ENCODE peak calls at places on chromosomes 11 and 22, in seven cellular contexts. X is AG10803, S is SHP77, H is NCI-H2029, Q is Calu3, U is right cardiac atrium, E is frontal cortex. A is an unnamed sample.

GRCh38 chr11:78000193-78000592 is 5.7 kb upstream of the INTS4 start:
- DNase-seq in U (peak; percentile 23), H (peak; percentile 50), Q (peak; percentile 56), X (peak; percentile 73), S (peak; percentile 81), E (no peak), A (peak; percentile 21)

GRCh38 chr11:75004215-75004614 is 15.5 kb downstream of the NEU3 start:
- DNase-seq in Q (no peak), H (no peak), X (no peak), E (no peak), U (no peak), S (no peak), A (no peak)

GRCh38 chr11:63592975-63593395 is 21.2 kb downstream of the PLAAT3 start:
- DNase-seq in H (no peak), Q (peak; percentile 44), E (peak; percentile 37), U (no peak), X (no peak), S (no peak), A (no peak)

GRCh38 chr11:43511959-43512358 is 153.2 kb downstream of the TTC17 start:
- DNase-seq in Q (no peak), E (no peak), H (no peak), S (no peak), U (no peak), X (no peak), A (no peak)

GRCh38 chr11:126163074-126163700 is 48.3 kb downstream of the RPUSD4 start:
- DNase-seq in U (no peak), H (no peak), X (peak; percentile 95), Q (no peak), S (no peak), E (no peak), A (no peak)

GRCh38 chr11:108069947-108070346 is 51.4 kb upstream of the ACAT1 start:
- DNase-seq in X (peak; percentile 59), E (no peak), Q (no peak), S (no peak), U (no peak), H (peak; percentile 5), A (no peak)

GRCh38 chr11:72441647-72442267 is 7.4 kb upstream of the CLPB start:
- DNase-seq in S (no peak), Q (no peak), U (no peak), E (no peak), X (peak; percentile 74), H (no peak), A (no peak)

GRCh38 chr11:75346912-75347647 is 4.4 kb downstream of the ARRB1 start:
- DNase-seq in S (no peak), E (no peak), U (peak; percentile 76), H (no peak), X (peak; percentile 77), Q (no peak), A (no peak)

GRCh38 chr11:41102471-41102870 is 357.0 kb downstream of the LRRC4C start:
- DNase-seq in E (no peak), S (no peak), U (no peak), Q (no peak), X (no peak), H (no peak), A (no peak)

GRCh38 chr11:71539017-71539416 is 1.2 kb downstream of the KRTAP5-8 start:
- DNase-seq in Q (no peak), X (no peak), U (no peak), E (no peak), S (no peak), H (no peak), A (no peak)

GRCh38 chr22:26952654-26953379 is 295.4 kb downstream of the MIAT start:
- DNase-seq in E (no peak), S (no peak), H (no peak), U (no peak), Q (no peak), X (no peak), A (no peak)

GRCh38 chr11:15185021-15185420 is 70.3 kb downstream of the INSC start:
- DNase-seq in U (no peak), X (no peak), H (no peak), E (no peak), S (no peak), Q (no peak), A (no peak)

GRCh38 chr11:27861706-27862430 is 161.6 kb upstream of the BDNF start:
- DNase-seq in Q (no peak), X (peak; percentile 90), E (no peak), U (no peak), S (no peak), H (no peak), A (no peak)

GRCh38 chr22:43134553-43134952 is 8.6 kb downstream of the MCAT start:
- DNase-seq in E (no peak), Q (no peak), S (no peak), U (no peak), X (no peak), H (no peak), A (no peak)

GRCh38 chr22:36144886-36145541 is 15.5 kb downstream of the APOL3 start:
- DNase-seq in H (peak; percentile 28), E (peak; percentile 61), X (peak; percentile 78), Q (peak; percentile 61), S (peak; percentile 54), U (peak; percentile 68), A (peak; percentile 76)

GRCh38 chr22:20247010-20247505 is 21.1 kb downstream of the RTN4R start:
- DNase-seq in S (no peak), Q (no peak), U (peak; percentile 65), X (no peak), E (peak; percentile 56), H (no peak), A (peak; percentile 18)

GRCh38 chr11:114586797-114587196 is 8.8 kb downstream of the NXPE4 start:
- DNase-seq in Q (no peak), S (no peak), E (no peak), U (no peak), X (no peak), H (no peak), A (no peak)

GRCh38 chr11:83092488-83093384 is 21.0 kb upstream of the RAB30 start:
- DNase-seq in U (no peak), E (no peak), X (no peak), S (no peak), Q (peak; percentile 50), H (no peak), A (peak; percentile 66)

GRCh38 chr22:38316340-38317236 is 645 bp downstream of the CSNK1E start:
- DNase-seq in Q (peak; percentile 52), H (no peak), U (peak; percentile 70), X (peak; percentile 68), E (peak; percentile 80), S (no peak), A (peak; percentile 56)

GRCh38 chr11:127816959-127817358 is 770.4 kb downstream of the ETS1 start:
- DNase-seq in S (no peak), X (no peak), U (no peak), Q (no peak), E (no peak), H (peak; percentile 6), A (no peak)

GRCh38 chr22:19974935-19975706 is 33.5 kb upstream of the TXNRD2 start:
- DNase-seq in S (peak; percentile 32), E (no peak), H (no peak), X (no peak), Q (no peak), U (no peak), A (no peak)

GRCh38 chr11:58923300-58923788 is 15.9 kb upstream of the GLYATL1 start:
- DNase-seq in X (peak; percentile 36), E (no peak), H (no peak), Q (no peak), U (no peak), S (no peak), A (peak; percentile 41)

GRCh38 chr11:12009617-12010321 is 1.3 kb upstream of the DKK3 start:
- DNase-seq in U (no peak), E (peak; percentile 33), X (no peak), S (no peak), H (no peak), Q (no peak), A (no peak)

GRCh38 chr11:45543808-45544422 is 121.5 kb downstream of the CHST1 start:
- DNase-seq in U (no peak), E (no peak), Q (peak; percentile 7), X (no peak), H (no peak), S (no peak), A (no peak)

GRCh38 chr22:40637181-40638150 is 947 bp upstream of the MRTFA start:
- DNase-seq in Q (no peak), X (no peak), S (no peak), U (peak; percentile 40), E (peak; percentile 51), H (peak; percentile 15), A (no peak)

GRCh38 chr11:66015936-66016792 is 4.4 kb downstream of the CST6 start:
- DNase-seq in Q (no peak), E (no peak), H (no peak), U (no peak), S (no peak), X (no peak), A (no peak)

GRCh38 chr11:112161012-112161411 is 2.9 kb downstream of the IL18 start:
- DNase-seq in Q (no peak), E (no peak), H (no peak), U (no peak), X (peak; percentile 40), S (no peak), A (no peak)

GRCh38 chr11:114192841-114193389 is 103.3 kb upstream of the NNMT start:
- DNase-seq in U (no peak), H (no peak), Q (no peak), S (no peak), E (no peak), X (no peak), A (no peak)

GRCh38 chr22:36243996-36244395 is 4.7 kb upstream of the APOL2 start:
- DNase-seq in U (no peak), Q (no peak), H (no peak), E (no peak), X (no peak), S (no peak), A (no peak)

GRCh38 chr11:63489879-63490278 is 1.1 kb downstream of the PLAAT5 start:
- DNase-seq in Q (no peak), E (no peak), S (no peak), U (no peak), H (no peak), X (peak; percentile 22), A (no peak)

GRCh38 chr11:39678996-39679395 is 1780.5 kb downstream of the LRRC4C start:
- DNase-seq in S (no peak), Q (no peak), X (no peak), H (no peak), U (no peak), E (no peak), A (no peak)

GRCh38 chr11:72135891-72136676 is 559 bp downstream of the FOLR3 start:
- DNase-seq in H (no peak), U (no peak), X (no peak), Q (no peak), S (no peak), E (no peak), A (no peak)

GRCh38 chr22:31133911-31134310 is 6.4 kb downstream of the PLA2G3 start:
- DNase-seq in E (peak; percentile 11), H (no peak), U (no peak), Q (no peak), S (no peak), X (no peak), A (no peak)

GRCh38 chr11:119859684-119860083 is 130.7 kb upstream of the NECTIN1 start:
- DNase-seq in S (no peak), U (no peak), X (no peak), H (no peak), Q (no peak), E (no peak), A (no peak)

GRCh38 chr11:69402251-69402892 is 79.1 kb upstream of the LINC01488 start:
- DNase-seq in E (no peak), X (no peak), U (no peak), S (no peak), H (no peak), Q (no peak), A (no peak)